ENCODE peak calls at places on chromosomes 5 and 9, in six cellular contexts. I is HT1080; U is effector memory CD4-positive, alpha-beta T cell; R is mesothelial cell of epicardium; D is activated naive CD8-positive, alpha-beta T cell treated with anti-CD3 and anti-CD28 coated beads, Interleukin-2, amount 10 ng/mL, durations not matched to agents 7 days and 5 days; Q is nephron progenitor cell. S is an unnamed sample.

GRCh38 chr9:113955076-113955752 is 79.1 kb downstream of the ZNF618 start:
- DNase-seq in I (peak), U (no peak), R (no peak), D (no peak), Q (no peak), S (no peak)

GRCh38 chr5:149581192-149581861 is at the start of gene ARHGEF37:
- DNase-seq in I (no peak), U (no peak), R (peak), D (peak), Q (peak), S (no peak)

GRCh38 chr5:76855961-76856360 is 6.1 kb downstream of the S100Z start:
- DNase-seq in I (no peak), U (no peak), R (no peak), D (peak), Q (no peak), S (no peak)

GRCh38 chr5:180126716-180127681 is 55.4 kb upstream of the RNF130 start:
- DNase-seq in I (no peak), U (peak), R (peak), D (peak), Q (peak), S (no peak)

GRCh38 chr5:65674749-65675148 is 47.2 kb downstream of the SGTB start:
- DNase-seq in I (no peak), U (no peak), R (no peak), D (no peak), Q (no peak), S (no peak)

GRCh38 chr9:18678846-18679245 is 204.9 kb downstream of the ADAMTSL1 start:
- DNase-seq in I (no peak), U (no peak), R (no peak), D (no peak), Q (no peak), S (no peak)

GRCh38 chr9:131474711-131475110 is 28.0 kb upstream of the POMT1 start:
- DNase-seq in I (no peak), U (no peak), R (no peak), D (no peak), Q (no peak), S (no peak)

GRCh38 chr9:136621019-136621733 is 41.5 kb upstream of the EGFL7 start:
- DNase-seq in I (no peak), U (no peak), R (no peak), D (no peak), Q (peak), S (no peak)

GRCh38 chr9:33659915-33660314 is 135.4 kb upstream of the PRSS3 start:
- DNase-seq in I (no peak), U (no peak), R (no peak), D (no peak), Q (no peak), S (no peak)

GRCh38 chr9:114281421-114282103 is 41.3 kb upstream of the ORM1 start:
- DNase-seq in I (no peak), U (no peak), R (no peak), D (no peak), Q (no peak), S (no peak)

GRCh38 chr9:93091453-93092081 is 4.5 kb upstream of the CARD19 start:
- DNase-seq in I (peak), U (no peak), R (no peak), D (no peak), Q (no peak), S (no peak)

GRCh38 chr9:90801175-90801506 is 478 bp upstream of the SYK start:
- DNase-seq in I (no peak), U (no peak), R (no peak), D (no peak), Q (no peak), S (no peak)

GRCh38 chr5:151223447-151224264 is at the start of gene CCDC69:
- DNase-seq in I (peak), U (no peak), R (peak), D (peak), Q (peak), S (peak)

GRCh38 chr5:110734101-110734500 is 4.7 kb upstream of the SLC25A46 start:
- DNase-seq in I (no peak), U (no peak), R (no peak), D (no peak), Q (no peak), S (no peak)

GRCh38 chr5:180669661-180670060 is 20.3 kb upstream of the FLT4 start:
- DNase-seq in I (no peak), U (no peak), R (no peak), D (no peak), Q (no peak), S (no peak)

GRCh38 chr5:118009761-118010297 is 978.5 kb downstream of the DTWD2 start:
- DNase-seq in I (no peak), U (no peak), R (no peak), D (no peak), Q (no peak), S (no peak)

GRCh38 chr5:4362411-4362810 is 766.8 kb downstream of the IRX1 start:
- DNase-seq in I (no peak), U (no peak), R (no peak), D (no peak), Q (no peak), S (no peak)

GRCh38 chr5:108762660-108763059 is 15.0 kb downstream of the FER start:
- DNase-seq in I (no peak), U (no peak), R (no peak), D (no peak), Q (no peak), S (no peak)

GRCh38 chr5:62001640-62002039 is 304.4 kb upstream of the KIF2A start:
- DNase-seq in I (no peak), U (no peak), R (no peak), D (no peak), Q (no peak), S (no peak)

GRCh38 chr9:98020471-98021145 is 35.9 kb upstream of the NANS start:
- DNase-seq in I (no peak), U (no peak), R (no peak), D (no peak), Q (no peak), S (no peak)

GRCh38 chr5:138339086-138339456 is 1.0 kb downstream of the FAM53C start:
- DNase-seq in I (no peak), U (no peak), R (no peak), D (no peak), Q (no peak), S (no peak)

GRCh38 chr9:78029601-78030552 is 1.7 kb downstream of the GNAQ start:
- DNase-seq in I (peak), U (no peak), R (no peak), D (no peak), Q (no peak), S (no peak)

GRCh38 chr5:107074991-107075390 is 595.7 kb downstream of the EFNA5 start:
- DNase-seq in I (peak), U (no peak), R (no peak), D (no peak), Q (no peak), S (no peak)

GRCh38 chr9:88390371-88390990 is 2.2 kb downstream of the SPIN1 start:
- DNase-seq in I (no peak), U (no peak), R (no peak), D (no peak), Q (no peak), S (no peak)

GRCh38 chr5:130720355-130720754 is 444.7 kb downstream of the HINT1 start:
- DNase-seq in I (peak), U (no peak), R (no peak), D (no peak), Q (peak), S (no peak)

GRCh38 chr5:147554285-147554817 is 44.5 kb upstream of the DPYSL3 start:
- DNase-seq in I (no peak), U (no peak), R (no peak), D (no peak), Q (no peak), S (no peak)